ENCODE peak calls at places on chromosomes 6 and 20, in five cellular contexts. G is choroid plexus epithelial cell, J is MM.1S, M is bronchial epithelial cell, X is brain microvascular endothelial cell. B is an unnamed sample.

GRCh38 chr20:22729180-22729579 is 144.8 kb upstream of the FOXA2 start:
- DNase-seq in G (no peak), J (no peak), M (no peak), X (peak; percentile 12), B (no peak)

GRCh38 chr6:108993876-108994275 is 100.8 kb downstream of the SESN1 start:
- DNase-seq in G (no peak), J (no peak), M (no peak), X (no peak), B (no peak)

GRCh38 chr20:10978713-10979112 is 304.9 kb upstream of the JAG1 start:
- DNase-seq in G (no peak), J (no peak), M (no peak), X (no peak), B (no peak)

GRCh38 chr6:44925100-44925739 is 402.9 kb upstream of the RUNX2 start:
- DNase-seq in G (peak; percentile 65), J (no peak), M (peak; percentile 67), X (peak; percentile 68), B (no peak)

GRCh38 chr6:131976545-131977061 is 25.4 kb upstream of the CCN2 start:
- DNase-seq in G (peak; percentile 97), J (no peak), M (no peak), X (peak; percentile 93), B (no peak)

GRCh38 chr6:67224989-67225388 is 1410.1 kb upstream of the ADGRB3 start:
- DNase-seq in G (no peak), J (no peak), M (no peak), X (no peak), B (no peak)

GRCh38 chr20:54257090-54257816 is 49.4 kb downstream of the PFDN4 start:
- DNase-seq in G (peak; percentile 97), J (no peak), M (peak; percentile 96), X (peak; percentile 80), B (no peak)

GRCh38 chr20:5788385-5788895 is 38.2 kb downstream of the SHLD1 start:
- DNase-seq in G (peak; percentile 96), J (peak; percentile 94), M (peak; percentile 82), X (peak; percentile 88), B (peak; percentile 84)

GRCh38 chr6:29631860-29632731 is 887 bp downstream of the GABBR1 start:
- DNase-seq in G (peak; percentile 51), J (peak; percentile 53), M (no peak), X (no peak), B (no peak)

GRCh38 chr20:37445041-37445440 is 76.0 kb upstream of the NNAT start:
- DNase-seq in G (no peak), J (no peak), M (no peak), X (no peak), B (no peak)

GRCh38 chr6:75791881-75792280 is 42.8 kb downstream of the MYO6 start:
- DNase-seq in G (peak; percentile 15), J (no peak), M (peak; percentile 13), X (peak; percentile 8), B (no peak)

DNA sequence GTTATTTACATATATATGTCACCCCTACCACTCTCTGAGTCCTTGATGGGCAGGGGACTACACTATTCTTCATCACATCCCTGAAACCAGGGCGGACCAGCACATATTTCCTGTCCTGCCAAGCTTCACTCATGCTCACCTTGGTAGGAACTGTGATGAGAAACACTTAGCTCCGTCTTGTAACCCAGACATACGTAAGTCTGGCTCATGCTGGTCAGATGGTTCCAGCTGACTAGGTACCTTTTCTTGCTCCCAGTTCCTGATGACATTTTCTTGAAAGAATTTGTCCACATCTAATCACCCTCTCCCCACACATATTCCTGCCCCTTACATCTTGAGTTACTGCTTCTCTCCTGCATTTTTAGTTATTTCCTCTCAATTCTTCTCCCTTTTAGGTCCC is 122.2 kb upstream of the MYLIP start:
- DNase-seq in G (no peak), J (no peak), M (no peak), X (no peak), B (no peak)
- H3K4me3 ChIP-seq in G (no peak overlapping the region), J (no peak overlapping the region), M (no peak overlapping the region), X (no peak overlapping the region), B (no peak overlapping the region)

GRCh38 chr6:110960014-110960390 is 1.5 kb downstream of the GTF3C6 start:
- DNase-seq in G (no peak), J (no peak), M (no peak), X (no peak), B (no peak)
- H3K4me3 ChIP-seq in G (no peak overlapping the region), J (no peak overlapping the region), M (no peak overlapping the region), X (no peak overlapping the region), B (no peak overlapping the region)

GRCh38 chr6:43183441-43183840 is 1.4 kb downstream of the CUL9 start:
- DNase-seq in G (no peak), J (no peak), M (no peak), X (no peak), B (no peak)
- H3K4me3 ChIP-seq in G (no peak overlapping the region), J (no peak overlapping the region), M (no peak overlapping the region), X (no peak overlapping the region), B (no peak overlapping the region)

GRCh38 chr20:24468401-24469115 is 871 bp upstream of the SYNDIG1 start:
- DNase-seq in G (no peak), J (no peak), M (no peak), X (no peak), B (no peak)
- H3K4me3 ChIP-seq in G (peak overlapping the region; percentile 53), J (peak overlapping the region; percentile 23), M (no peak overlapping the region), X (peak overlapping the region; percentile 52), B (no peak overlapping the region)

GRCh38 chr20:19072988-19073387 is 139.5 kb upstream of the SLC24A3 start:
- DNase-seq in G (no peak), J (no peak), M (no peak), X (no peak), B (no peak)

GRCh38 chr20:19077370-19078220 is 134.8 kb upstream of the SLC24A3 start:
- DNase-seq in G (no peak), J (no peak), M (no peak), X (no peak), B (no peak)

GRCh38 chr20:19071902-19072498 is 140.4 kb upstream of the SLC24A3 start:
- DNase-seq in G (no peak), J (no peak), M (no peak), X (no peak), B (no peak)

GRCh38 chr20:19073584-19074198 is 138.8 kb upstream of the SLC24A3 start:
- DNase-seq in G (no peak), J (no peak), M (no peak), X (no peak), B (no peak)

DNA sequence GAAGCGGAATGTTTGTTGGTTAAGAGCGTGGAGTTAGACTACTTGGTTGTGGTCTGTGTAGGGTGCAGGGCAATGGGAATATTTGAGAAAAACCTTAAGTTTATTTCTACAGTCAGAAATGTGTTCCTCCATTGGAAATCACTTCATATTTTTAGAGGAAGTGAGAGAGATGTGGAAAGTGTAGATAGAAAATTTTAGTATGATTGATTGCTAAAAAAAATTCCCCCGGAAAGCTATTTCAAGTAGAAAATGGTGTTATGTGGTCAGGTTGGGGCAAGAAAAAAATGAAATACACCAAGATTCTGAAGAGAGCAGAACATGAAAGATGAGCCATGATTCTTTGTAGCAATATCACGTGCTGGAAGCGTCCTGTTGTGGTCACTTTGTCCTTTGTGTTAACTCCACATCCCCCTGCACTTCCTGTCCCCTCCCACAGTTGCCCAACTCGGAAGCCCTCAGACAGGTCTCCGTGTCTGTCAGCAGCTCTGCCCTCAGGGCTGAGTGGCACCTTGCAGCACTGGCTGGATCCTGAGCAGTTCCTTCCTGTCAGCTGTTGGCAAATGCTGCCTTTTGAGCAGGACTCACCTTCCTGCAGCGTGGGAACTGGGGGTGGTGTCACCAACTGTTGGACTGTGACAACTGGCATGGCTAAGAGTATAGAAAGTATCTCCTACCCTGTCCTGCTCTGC is 137.5 kb upstream of the SLC24A3 start:
- DNase-seq in G (no peak), J (peak; percentile 73), M (no peak), X (no peak), B (peak; percentile 38)
- H3K4me3 ChIP-seq in G (no peak overlapping the region), J (no peak overlapping the region), M (no peak overlapping the region), X (no peak overlapping the region), B (no peak overlapping the region)

GRCh38 chr6:3830806-3831205 is 18.4 kb upstream of the FAM50B start:
- DNase-seq in G (no peak), J (no peak), M (no peak), X (no peak), B (no peak)
- H3K4me3 ChIP-seq in G (no peak overlapping the region), J (no peak overlapping the region), M (no peak overlapping the region), X (no peak overlapping the region), B (no peak overlapping the region)

GRCh38 chr20:21397341-21398108 is at the start of gene NKX2-4:
- DNase-seq in G (no peak), J (no peak), M (no peak), X (no peak), B (no peak)
- H3K4me3 ChIP-seq in G (no peak within 1 kb of the TSS), J (no peak within 1 kb of the TSS), M (no peak within 1 kb of the TSS), X (no peak within 1 kb of the TSS), B (no peak within 1 kb of the TSS)